ENCODE peak calls at places on chromosomes 3 and 15, in eight cellular contexts. Y, K, Z, R, H, X, C and U are unnamed samples.

GRCh38 chr15:79472446-79472845 is 40.3 kb downstream of the MINAR1 start:
- DNase-seq in Y (no peak), K (no peak), Z (no peak), R (no peak), H (no peak), X (no peak), C (no peak), U (no peak)

GRCh38 chr3:127671523-127672428 is 976 bp upstream of the ABTB1 start:
- DNase-seq in Y (no peak), K (no peak), Z (peak; percentile 63), R (peak; percentile 37), H (peak; percentile 29), X (peak; percentile 67), C (no peak), U (no peak)

GRCh38 chr3:184299488-184300376 is 691 bp downstream of the PSMD2 start:
- DNase-seq in Y (no peak), K (no peak), Z (no peak), R (no peak), H (no peak), X (no peak), C (no peak), U (no peak)

GRCh38 chr15:63374686-63375520 is 6.7 kb downstream of the CA12 start:
- DNase-seq in Y (no peak), K (peak; percentile 71), Z (peak; percentile 76), R (no peak), H (peak; percentile 45), X (peak; percentile 73), C (no peak), U (peak; percentile 63)

GRCh38 chr3:16326724-16327349 is 61.8 kb downstream of the OXNAD1 start:
- DNase-seq in Y (no peak), K (no peak), Z (peak; percentile 37), R (no peak), H (no peak), X (no peak), C (no peak), U (no peak)

GRCh38 chr3:70185661-70186060 is 126.8 kb downstream of the MDFIC2 start:
- DNase-seq in Y (no peak), K (no peak), Z (no peak), R (no peak), H (no peak), X (no peak), C (no peak), U (no peak)

GRCh38 chr3:131561511-131561910 is 58.7 kb upstream of the MRPL3 start:
- DNase-seq in Y (no peak), K (no peak), Z (no peak), R (no peak), H (no peak), X (no peak), C (no peak), U (no peak)

GRCh38 chr3:67901681-67902080 is 247.3 kb upstream of the SUCLG2 start:
- DNase-seq in Y (no peak), K (peak; percentile 24), Z (no peak), R (no peak), H (no peak), X (no peak), C (no peak), U (no peak)

GRCh38 chr3:55189359-55189801 is 261.5 kb upstream of the LRTM1 start:
- DNase-seq in Y (no peak), K (no peak), Z (no peak), R (no peak), H (no peak), X (no peak), C (peak; percentile 56), U (peak; percentile 37)

GRCh38 chr3:23804441-23805227 is 1.1 kb upstream of the UBE2E1 start:
- DNase-seq in Y (no peak), K (no peak), Z (no peak), R (no peak), H (no peak), X (no peak), C (no peak), U (no peak)

GRCh38 chr15:45892182-45892581 is 257.4 kb downstream of the SQOR start:
- DNase-seq in Y (no peak), K (no peak), Z (no peak), R (no peak), H (no peak), X (peak; percentile 71), C (no peak), U (no peak)

GRCh38 chr3:126132751-126133511 is 47.5 kb downstream of the ALDH1L1 start:
- DNase-seq in Y (no peak), K (no peak), Z (peak; percentile 36), R (peak; percentile 20), H (peak; percentile 22), X (peak; percentile 51), C (peak; percentile 67), U (peak; percentile 9)

GRCh38 chr3:346186-346585 is 149.6 kb downstream of the CHL1 start:
- DNase-seq in Y (no peak), K (no peak), Z (no peak), R (no peak), H (no peak), X (no peak), C (no peak), U (no peak)

GRCh38 chr3:11021611-11022011 is 29.1 kb downstream of the SLC6A1 start:
- DNase-seq in Y (no peak), K (peak; percentile 84), Z (no peak), R (no peak), H (no peak), X (no peak), C (peak; percentile 43), U (no peak)

GRCh38 chr3:192812736-192813383 is 85.5 kb upstream of the FGF12 start:
- DNase-seq in Y (peak; percentile 73), K (peak; percentile 82), Z (no peak), R (peak; percentile 40), H (no peak), X (no peak), C (no peak), U (no peak)

GRCh38 chr15:43316007-43316968 is 14.1 kb downstream of the LCMT2 start:
- DNase-seq in Y (no peak), K (no peak), Z (no peak), R (no peak), H (no peak), X (no peak), C (no peak), U (no peak)

GRCh38 chr15:90101130-90101968 is 919 bp downstream of the IDH2 start:
- DNase-seq in Y (peak; percentile 17), K (peak; percentile 87), Z (peak; percentile 61), R (peak; percentile 44), H (peak; percentile 55), X (peak; percentile 78), C (peak; percentile 52), U (no peak)

GRCh38 chr15:91225728-91226127 is 125.7 kb downstream of the SV2B start:
- DNase-seq in Y (no peak), K (no peak), Z (no peak), R (no peak), H (no peak), X (no peak), C (no peak), U (no peak)

GRCh38 chr3:31442755-31443154 is 90.0 kb upstream of the STT3B start:
- DNase-seq in Y (no peak), K (no peak), Z (no peak), R (no peak), H (no peak), X (no peak), C (no peak), U (no peak)

GRCh38 chr15:40782609-40783227 is 12.9 kb downstream of the C15orf62 start:
- DNase-seq in Y (peak; percentile 34), K (peak; percentile 27), Z (peak; percentile 86), R (peak; percentile 86), H (peak; percentile 90), X (peak; percentile 65), C (peak; percentile 81), U (peak; percentile 43)

GRCh38 chr3:169813757-169814517 is 1.2 kb upstream of the LRRC34 start:
- DNase-seq in Y (peak; percentile 55), K (no peak), Z (peak; percentile 93), R (peak; percentile 98), H (peak; percentile 46), X (no peak), C (peak; percentile 82), U (peak; percentile 42)

GRCh38 chr15:71707230-71708051 is 102.9 kb upstream of the NR2E3 start:
- DNase-seq in Y (no peak), K (no peak), Z (no peak), R (no peak), H (no peak), X (no peak), C (no peak), U (no peak)

GRCh38 chr15:96183020-96183926 is 147.2 kb upstream of the NR2F2 start:
- DNase-seq in Y (no peak), K (no peak), Z (no peak), R (no peak), H (no peak), X (no peak), C (no peak), U (peak; percentile 69)

GRCh38 chr3:54891540-54891897 is 36.3 kb downstream of the LRTM1 start:
- DNase-seq in Y (peak; percentile 47), K (peak; percentile 79), Z (no peak), R (no peak), H (peak; percentile 64), X (peak; percentile 83), C (peak; percentile 61), U (peak; percentile 85)

GRCh38 chr3:193813506-193813850 is 220.5 kb downstream of the OPA1 start:
- DNase-seq in Y (no peak), K (no peak), Z (no peak), R (no peak), H (no peak), X (no peak), C (peak; percentile 54), U (no peak)

GRCh38 chr15:26365077-26365476 is 407.8 kb downstream of the GABRB3 start:
- DNase-seq in Y (no peak), K (no peak), Z (no peak), R (no peak), H (no peak), X (no peak), C (no peak), U (no peak)

GRCh38 chr3:13137808-13138565 is 64.8 kb upstream of the IQSEC1 start:
- DNase-seq in Y (no peak), K (no peak), Z (no peak), R (no peak), H (no peak), X (peak; percentile 48), C (peak; percentile 25), U (no peak)

GRCh38 chr3:14598143-14598569 is 53.4 kb upstream of the CCDC174 start:
- DNase-seq in Y (no peak), K (peak; percentile 43), Z (peak; percentile 68), R (peak; percentile 44), H (no peak), X (peak; percentile 11), C (peak; percentile 68), U (peak; percentile 43)

GRCh38 chr15:63421433-63421832 is 39.8 kb upstream of the CA12 start:
- DNase-seq in Y (no peak), K (no peak), Z (no peak), R (no peak), H (no peak), X (no peak), C (no peak), U (no peak)

GRCh38 chr3:98713984-98714383 is 49.2 kb upstream of the ST3GAL6 start:
- DNase-seq in Y (no peak), K (no peak), Z (no peak), R (no peak), H (no peak), X (no peak), C (no peak), U (no peak)

GRCh38 chr3:134477938-134478337 is 7.8 kb downstream of the ANAPC13 start:
- DNase-seq in Y (no peak), K (no peak), Z (no peak), R (no peak), H (no peak), X (no peak), C (no peak), U (peak; percentile 10)